ENCODE peak calls at places on chromosomes 3 and 15, in four cellular contexts. E is stimulated activated CD4-positive, alpha-beta T cell treated with anti-CD3 and anti-CD28 coated beads, Interleukin-2, amount 100 ng/mL, for 24 hours; A is RWPE1; D is psoas muscle. J is an unnamed sample.

GRCh38 chr3:49869525-49870126 is at the start of gene CAMKV:
- DNase-seq in E (peak), D (no peak), A (no peak), J (no peak)

GRCh38 chr3:177777699-177778098 is 580.4 kb upstream of the TBL1XR1 start:
- DNase-seq in E (peak), A (peak), D (peak), J (peak)

GRCh38 chr3:14436954-14437281 is 34.5 kb downstream of the SLC6A6 start:
- DNase-seq in A (no peak), E (no peak), D (no peak), J (no peak)

GRCh38 chr15:42358141-42358540 is 1.2 kb upstream of the CAPN3 start:
- DNase-seq in D (no peak), A (no peak), E (no peak), J (no peak)

GRCh38 chr3:172622916-172623700 is 87.8 kb downstream of the NCEH1 start:
- DNase-seq in E (peak), D (no peak), A (peak), J (peak)

GRCh38 chr3:116939550-116939949 is 230.0 kb downstream of the TUSC7 start:
- DNase-seq in D (no peak), A (no peak), E (no peak), J (no peak)

GRCh38 chr3:127410137-127410488 is 122.3 kb upstream of the PRR20G start:
- DNase-seq in D (no peak), A (no peak), E (no peak), J (no peak)

GRCh38 chr15:57521503-57521902 is 70.2 kb upstream of the MYZAP start:
- DNase-seq in E (no peak), D (no peak), A (no peak), J (peak)

GRCh38 chr3:45123841-45124269 is 22.3 kb downstream of the CDCP1 start:
- DNase-seq in E (no peak), A (peak), D (no peak), J (no peak)

GRCh38 chr3:6779140-6779539 is 81.8 kb upstream of the GRM7 start:
- DNase-seq in A (no peak), D (no peak), E (peak), J (peak)